ENCODE peak calls at places on chromosome X, in nine cellular contexts. G is fibroblast of lung, T is GM23248, A is heart left ventricle, U is SK-N-SH, Z is pancreas, M is OCI-LY7, F is left ventricle myocardium inferior, Y is kidney. R is an unnamed sample. For H3K4me1, the result is how much of the 10 kb centered on the place peaks cover.

GRCh38 chrX:2898861-2899512 is 30.2 kb downstream of the ARSD start:
- DNase-seq in G (no peak), T (no peak), A (no peak), U (no peak), Z (peak), M (no peak), F (no peak), Y (no peak), R (peak)

GRCh38 chrX:15929231-15929630 is 74.6 kb upstream of the AP1S2 start:
- DNase-seq in G (peak), T (no peak), A (no peak), U (no peak), Z (no peak), M (no peak), F (no peak), Y (no peak), R (no peak)

GRCh38 chrX:132615396-132616131 is 126.7 kb upstream of the MBNL3 start:
- DNase-seq in G (peak), T (peak), A (peak), U (no peak), Z (peak), M (peak), F (no peak), Y (no peak), R (no peak)

GRCh38 chrX:110402091-110402854 is 43.6 kb downstream of the RTL9 start:
- DNase-seq in G (peak), T (peak), A (peak), U (no peak), Z (no peak), M (no peak), F (peak), Y (no peak), R (peak)

GRCh38 chrX:21509912-21510311 is 135.7 kb downstream of the CNKSR2 start:
- DNase-seq in G (peak), T (peak), A (no peak), U (no peak), Z (no peak), M (no peak), F (no peak), Y (no peak), R (no peak)

GRCh38 chrX:18426004-18426320 is 554 bp downstream of the CDKL5 start:
- DNase-seq in G (no peak), T (peak), A (no peak), U (no peak), Z (peak), M (no peak), F (no peak), Y (no peak), R (no peak)

GRCh38 chrX:11188664-11189063 is 77.5 kb downstream of the HCCS start:
- DNase-seq in G (peak), T (peak), A (no peak), U (no peak), Z (no peak), M (no peak), F (no peak), Y (no peak), R (no peak)

GRCh38 chrX:129039176-129039575 is 484.1 kb downstream of the SMARCA1 start:
- DNase-seq in G (no peak), T (no peak), A (no peak), U (no peak), Z (no peak), M (no peak), F (no peak), Y (no peak), R (no peak)

GRCh38 chrX:75230296-75230695 is 43.6 kb upstream of the UPRT start:
- DNase-seq in G (no peak), T (peak), A (no peak), U (no peak), Z (no peak), M (no peak), F (no peak), Y (no peak), R (no peak)

GRCh38 chrX:10618911-10619310 is 1.5 kb downstream of the MID1 start:
- DNase-seq in G (peak), T (peak), A (no peak), U (no peak), Z (no peak), M (no peak), F (no peak), Y (no peak), R (no peak)

GRCh38 chrX:138723301-138723700 is 11.8 kb upstream of the FGF13 start:
- DNase-seq in G (peak), T (peak), A (no peak), U (no peak), Z (no peak), M (no peak), F (no peak), Y (no peak), R (no peak)

GRCh38 chrX:30906726-30907125 is 17.7 kb upstream of the TAB3 start:
- DNase-seq in G (peak), T (peak), A (no peak), U (no peak), Z (no peak), M (no peak), F (no peak), Y (no peak), R (no peak)

GRCh38 chrX:119682019-119682989 is 10.7 kb downstream of the SEPTIN6 start:
- DNase-seq in G (no peak), T (no peak), A (no peak), U (no peak), Z (no peak), M (peak), F (no peak), Y (no peak), R (no peak)
- H3K4me1 ChIP-seq in G (under half), T (under half), A (under half), U (under half), Z (under half), M (half or more), F (under half), Y (under half), R (under half)

GRCh38 chrX:40144576-40144975 is 46.8 kb upstream of the BCOR start:
- DNase-seq in G (no peak), T (no peak), A (no peak), U (no peak), Z (no peak), M (no peak), F (no peak), Y (no peak), R (no peak)
- H3K4me1 ChIP-seq in G (under half), T (under half), A (under half), U (under half), Z (under half), M (half or more), F (under half), Y (under half), R (under half)

DNA sequence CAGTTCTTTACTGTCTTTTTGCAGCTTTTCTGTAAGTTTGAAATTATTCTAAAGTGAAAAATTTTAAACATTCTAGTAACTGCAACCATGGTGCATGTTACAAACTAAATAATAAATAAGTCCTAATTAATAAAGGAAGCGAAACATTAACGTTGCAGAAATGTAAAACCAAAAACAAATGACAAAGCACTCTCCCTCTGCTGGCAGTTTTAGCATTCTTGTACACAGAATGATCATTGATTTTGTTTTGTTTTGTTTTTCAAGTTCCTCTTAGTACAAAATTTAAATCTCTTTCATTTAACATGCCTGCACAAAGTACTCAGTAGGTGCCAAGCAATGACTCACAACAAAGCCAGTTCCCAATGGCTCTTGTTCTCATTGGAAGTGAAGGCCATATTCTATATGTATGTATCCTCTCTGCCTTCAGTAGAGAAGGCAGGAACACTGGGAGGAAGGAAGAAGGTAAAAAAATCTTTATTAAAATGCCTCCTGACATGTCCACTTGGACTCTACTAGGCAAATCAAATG is 13.7 kb upstream of the TMSB4X start:
- DNase-seq in G (no peak), T (peak), A (no peak), U (no peak), Z (no peak), M (no peak), F (no peak), Y (no peak), R (no peak)
- H3K4me1 ChIP-seq in G (under half), T (under half), A (under half), U (under half), Z (under half), M (half or more), F (under half), Y (under half), R (under half)

DNA sequence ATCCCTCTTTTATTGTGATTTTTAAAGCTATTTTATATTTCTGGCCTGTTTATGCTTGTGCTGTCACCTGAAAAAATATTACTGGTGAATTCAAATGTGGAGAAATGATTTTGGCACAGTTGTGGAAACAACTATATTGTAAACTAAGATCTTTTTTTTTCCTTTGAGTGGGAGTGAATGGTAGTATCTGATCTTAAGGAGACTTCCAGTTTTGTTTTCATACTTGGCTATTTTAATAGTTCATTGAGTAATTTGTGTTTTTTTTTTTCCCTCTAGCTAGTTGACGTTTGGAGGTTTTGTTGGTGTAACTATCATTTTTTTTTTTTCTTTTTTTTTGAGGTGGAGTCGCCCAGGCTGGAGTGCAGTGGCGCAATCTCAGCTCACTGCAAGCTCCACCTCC is 10.5 kb downstream of the STAG2 start:
- DNase-seq in G (no peak), T (no peak), A (no peak), U (no peak), Z (no peak), M (no peak), F (no peak), Y (no peak), R (no peak)
- H3K4me1 ChIP-seq in G (under half), T (under half), A (under half), U (under half), Z (under half), M (under half), F (under half), Y (under half), R (under half)

DNA sequence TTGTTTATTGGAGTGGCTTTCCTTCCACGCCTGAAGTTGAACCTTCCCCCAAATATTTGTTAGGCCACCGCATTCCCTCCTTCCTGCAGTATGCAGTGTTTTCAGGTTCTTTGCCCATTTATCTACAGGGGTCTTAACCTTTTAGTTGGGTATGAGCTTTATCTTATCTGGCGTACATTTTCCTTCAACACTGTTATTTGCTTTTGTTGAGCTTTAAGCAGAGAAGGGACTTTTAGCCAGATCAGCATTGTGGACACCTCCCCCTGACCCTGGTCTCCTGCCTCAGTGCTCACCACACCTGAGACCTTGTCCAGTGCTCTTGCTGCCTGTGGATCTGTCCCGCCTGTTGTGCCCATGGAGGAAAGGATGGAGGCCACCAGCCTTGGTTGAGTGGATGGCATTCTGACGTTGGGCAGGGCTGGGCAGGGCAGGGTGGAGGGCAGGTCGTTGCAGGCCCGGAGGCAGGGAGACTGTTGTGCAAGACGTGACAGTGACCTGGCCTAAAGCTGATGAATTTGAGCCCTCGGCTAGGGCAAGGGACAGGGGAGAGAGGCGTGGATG is 1.0 kb upstream of the DUSP9 start:
- DNase-seq in G (no peak), T (no peak), A (no peak), U (no peak), Z (no peak), M (no peak), F (no peak), Y (peak), R (no peak)
- H3K4me1 ChIP-seq in G (under half), T (under half), A (under half), U (under half), Z (under half), M (under half), F (under half), Y (under half), R (under half)

DNA sequence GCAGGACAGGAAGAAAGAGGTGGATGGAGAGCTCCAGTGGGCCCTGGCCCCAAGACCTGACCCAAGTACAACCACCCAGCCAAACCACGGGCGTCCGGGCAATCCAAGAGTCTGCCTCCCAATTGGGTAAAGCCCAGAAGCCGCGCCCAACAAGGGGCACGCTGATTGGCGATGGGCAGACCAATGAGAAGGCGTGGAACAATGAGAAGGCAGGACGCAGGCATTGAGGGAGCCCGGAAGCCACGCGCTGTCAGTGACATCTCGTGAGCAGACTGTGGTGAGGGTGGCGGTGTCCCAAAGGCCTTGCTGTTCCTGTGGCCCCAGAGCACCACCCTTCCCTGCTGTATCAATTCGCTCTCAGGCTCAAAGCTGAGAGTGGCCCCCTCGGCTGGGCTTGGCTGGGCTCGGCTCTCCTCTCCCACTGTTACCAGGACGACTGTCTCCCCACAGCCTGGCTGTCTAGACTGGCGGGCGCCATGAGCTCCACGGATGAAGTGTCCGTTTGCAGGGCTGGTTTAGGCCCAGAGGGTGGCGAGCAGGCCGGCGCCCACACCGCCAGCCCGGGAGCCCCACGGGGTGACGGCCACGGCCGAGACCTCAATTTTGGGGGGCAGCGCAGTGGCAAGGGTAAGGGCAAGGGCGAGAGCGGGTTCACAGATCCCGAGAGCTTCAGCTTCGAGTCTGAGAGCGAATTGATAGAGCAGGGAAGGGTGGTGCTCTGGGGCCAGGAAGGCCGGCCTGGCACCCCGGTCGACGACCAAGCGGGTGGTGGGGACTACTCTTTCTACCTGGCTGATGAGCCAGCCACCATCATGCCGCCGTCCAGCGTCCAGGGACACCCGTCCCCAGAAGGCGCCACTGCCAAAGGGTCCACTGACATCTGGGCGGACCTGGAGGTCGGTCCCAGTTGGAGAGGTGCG is at the start of gene LOC101059915:
- DNase-seq in G (no peak), T (no peak), A (no peak), U (no peak), Z (no peak), M (no peak), F (no peak), Y (peak), R (no peak)
- H3K4me1 ChIP-seq in G (under half), T (under half), A (under half), U (under half), Z (under half), M (under half), F (under half), Y (under half), R (under half)

R was measured in aorta.